ENCODE peak calls at places on chromosomes 5 and 9, in five cellular contexts. One of them, this sample, is unnamed.

GRCh38 chr5:121630402-121630801 is 221.3 kb upstream of the FTMT start:
- DNase-seq in brain microvascular endothelial cell: no peak
- DNase-seq in NCI-H2171 treated with DMSO at 0.1 percent for 48 hours: peak
- DNase-seq in NCI-H1694: no peak
- DNase-seq in EH: peak
- DNase-seq in this sample: no peak

GRCh38 chr5:141507387-141508091 is 18.7 kb downstream of the PCDHGC5 start:
- DNase-seq in brain microvascular endothelial cell: peak
- DNase-seq in NCI-H2171 treated with DMSO at 0.1 percent for 48 hours: no peak
- DNase-seq in NCI-H1694: no peak
- DNase-seq in EH: peak
- DNase-seq in this sample: no peak

GRCh38 chr5:58670620-58671019 is 87.7 kb downstream of the RAB3C start:
- DNase-seq in brain microvascular endothelial cell: no peak
- DNase-seq in NCI-H2171 treated with DMSO at 0.1 percent for 48 hours: peak
- DNase-seq in NCI-H1694: peak
- DNase-seq in EH: no peak
- DNase-seq in this sample: no peak

GRCh38 chr5:82159014-82159413 is 119.1 kb downstream of the RPS23 start:
- DNase-seq in brain microvascular endothelial cell: peak
- DNase-seq in NCI-H2171 treated with DMSO at 0.1 percent for 48 hours: no peak
- DNase-seq in NCI-H1694: no peak
- DNase-seq in EH: peak
- DNase-seq in this sample: no peak

GRCh38 chr5:161744276-161744675 is 58.8 kb downstream of the GABRA6 start:
- DNase-seq in brain microvascular endothelial cell: no peak
- DNase-seq in NCI-H2171 treated with DMSO at 0.1 percent for 48 hours: no peak
- DNase-seq in NCI-H1694: no peak
- DNase-seq in EH: no peak
- DNase-seq in this sample: no peak

GRCh38 chr9:114429488-114429887 is 41.7 kb upstream of the AKNA start:
- DNase-seq in brain microvascular endothelial cell: no peak
- DNase-seq in NCI-H2171 treated with DMSO at 0.1 percent for 48 hours: no peak
- DNase-seq in NCI-H1694: no peak
- DNase-seq in EH: no peak
- DNase-seq in this sample: no peak

GRCh38 chr5:121189569-121190305 is 661.9 kb upstream of the FTMT start:
- DNase-seq in brain microvascular endothelial cell: peak
- DNase-seq in NCI-H2171 treated with DMSO at 0.1 percent for 48 hours: peak
- DNase-seq in NCI-H1694: peak
- DNase-seq in EH: peak
- DNase-seq in this sample: no peak

GRCh38 chr5:79242242-79243039 is 6.5 kb downstream of the JMY start:
- DNase-seq in brain microvascular endothelial cell: no peak
- DNase-seq in NCI-H2171 treated with DMSO at 0.1 percent for 48 hours: no peak
- DNase-seq in NCI-H1694: no peak
- DNase-seq in EH: no peak
- DNase-seq in this sample: no peak

This sample was measured in NCI-H524 treated with DMSO at 0.1 percent for 48 hours.